ENCODE peak calls at places on chromosomes 2 and 18, in nine cellular contexts. One of them, this sample, is unnamed.

GRCh38 chr18:31973929-31974546 is 31.1 kb upstream of the TRAPPC8 start:
- DNase-seq in spleen: no peak
- DNase-seq in body of pancreas: no peak
- DNase-seq in sigmoid colon: no peak
- DNase-seq in heart left ventricle: no peak
- DNase-seq in esophagus squamous epithelium: no peak
- DNase-seq in HCT116: no peak
- DNase-seq in IMR-90: no peak
- DNase-seq in ovary: no peak
- DNase-seq in this sample: no peak

GRCh38 chr18:70284976-70285610 is 3.8 kb upstream of the SOCS6 start:
- DNase-seq in IMR-90: no peak
- DNase-seq in sigmoid colon: no peak
- DNase-seq in heart left ventricle: no peak
- DNase-seq in esophagus squamous epithelium: no peak
- DNase-seq in body of pancreas: no peak
- DNase-seq in ovary: no peak
- DNase-seq in spleen: no peak
- DNase-seq in HCT116: no peak
- DNase-seq in this sample: no peak

GRCh38 chr2:48607307-48608014 is 10.2 kb upstream of the GTF2A1L start:
- DNase-seq in HCT116: peak; percentile 68
- DNase-seq in sigmoid colon: no peak
- DNase-seq in spleen: no peak
- DNase-seq in esophagus squamous epithelium: no peak
- DNase-seq in body of pancreas: no peak
- DNase-seq in ovary: no peak
- DNase-seq in IMR-90: peak; percentile 22
- DNase-seq in heart left ventricle: no peak
- DNase-seq in this sample: no peak

GRCh38 chr2:108905906-108906305 is 83.1 kb downstream of the EDAR start:
- DNase-seq in esophagus squamous epithelium: no peak
- DNase-seq in sigmoid colon: no peak
- DNase-seq in body of pancreas: no peak
- DNase-seq in spleen: peak; percentile 43
- DNase-seq in heart left ventricle: no peak
- DNase-seq in HCT116: no peak
- DNase-seq in ovary: no peak
- DNase-seq in IMR-90: no peak
- DNase-seq in this sample: no peak

GRCh38 chr2:18600255-18600613 is 10.9 kb upstream of the NT5C1B start:
- DNase-seq in body of pancreas: no peak
- DNase-seq in HCT116: no peak
- DNase-seq in spleen: no peak
- DNase-seq in IMR-90: no peak
- DNase-seq in ovary: no peak
- DNase-seq in heart left ventricle: no peak
- DNase-seq in esophagus squamous epithelium: no peak
- DNase-seq in sigmoid colon: no peak
- DNase-seq in this sample: no peak

GRCh38 chr2:106119074-106119473 is 75.0 kb downstream of the UXS1 start:
- DNase-seq in body of pancreas: no peak
- DNase-seq in sigmoid colon: no peak
- DNase-seq in ovary: no peak
- DNase-seq in IMR-90: no peak
- DNase-seq in HCT116: no peak
- DNase-seq in esophagus squamous epithelium: no peak
- DNase-seq in spleen: no peak
- DNase-seq in heart left ventricle: no peak
- DNase-seq in this sample: no peak

GRCh38 chr2:163266772-163267171 is 428.2 kb upstream of the KCNH7 start:
- DNase-seq in ovary: no peak
- DNase-seq in body of pancreas: no peak
- DNase-seq in IMR-90: peak; percentile 81
- DNase-seq in heart left ventricle: no peak
- DNase-seq in esophagus squamous epithelium: no peak
- DNase-seq in spleen: no peak
- DNase-seq in HCT116: no peak
- DNase-seq in sigmoid colon: no peak
- DNase-seq in this sample: no peak

GRCh38 chr2:156435725-156436476 is at the start of gene GPD2:
- DNase-seq in IMR-90: peak; percentile 82
- DNase-seq in ovary: peak; percentile 92
- DNase-seq in sigmoid colon: peak; percentile 95
- DNase-seq in HCT116: peak; percentile 70
- DNase-seq in body of pancreas: peak; percentile 95
- DNase-seq in heart left ventricle: peak; percentile 96
- DNase-seq in spleen: peak; percentile 95
- DNase-seq in esophagus squamous epithelium: peak; percentile 21
- DNase-seq in this sample: peak; percentile 91

GRCh38 chr2:216017365-216017764 is 4.0 kb upstream of the MREG start:
- DNase-seq in ovary: no peak
- DNase-seq in HCT116: no peak
- DNase-seq in heart left ventricle: no peak
- DNase-seq in body of pancreas: no peak
- DNase-seq in spleen: no peak
- DNase-seq in sigmoid colon: no peak
- DNase-seq in IMR-90: peak; percentile 33
- DNase-seq in esophagus squamous epithelium: no peak
- DNase-seq in this sample: no peak

GRCh38 chr2:238872628-238873400 is 24.9 kb downstream of the TWIST2 start:
- DNase-seq in heart left ventricle: no peak
- DNase-seq in body of pancreas: no peak
- DNase-seq in spleen: peak; percentile 31
- DNase-seq in sigmoid colon: no peak
- DNase-seq in esophagus squamous epithelium: no peak
- DNase-seq in IMR-90: no peak
- DNase-seq in ovary: no peak
- DNase-seq in HCT116: no peak
- DNase-seq in this sample: peak; percentile 24

GRCh38 chr2:202669841-202670240 is 35.1 kb downstream of the FAM117B start:
- DNase-seq in IMR-90: no peak
- DNase-seq in esophagus squamous epithelium: no peak
- DNase-seq in spleen: no peak
- DNase-seq in heart left ventricle: no peak
- DNase-seq in HCT116: no peak
- DNase-seq in ovary: no peak
- DNase-seq in sigmoid colon: no peak
- DNase-seq in body of pancreas: no peak
- DNase-seq in this sample: no peak

GRCh38 chr2:233247744-233248143 is 3.7 kb upstream of the ATG16L1 start:
- DNase-seq in spleen: no peak
- DNase-seq in ovary: no peak
- DNase-seq in body of pancreas: no peak
- DNase-seq in sigmoid colon: no peak
- DNase-seq in IMR-90: peak; percentile 34
- DNase-seq in HCT116: peak; percentile 97
- DNase-seq in heart left ventricle: no peak
- DNase-seq in esophagus squamous epithelium: no peak
- DNase-seq in this sample: no peak

GRCh38 chr18:68611301-68611700 is 103.6 kb downstream of the TMX3 start:
- DNase-seq in ovary: no peak
- DNase-seq in IMR-90: no peak
- DNase-seq in body of pancreas: no peak
- DNase-seq in heart left ventricle: no peak
- DNase-seq in esophagus squamous epithelium: no peak
- DNase-seq in HCT116: no peak
- DNase-seq in sigmoid colon: no peak
- DNase-seq in spleen: no peak
- DNase-seq in this sample: no peak

GRCh38 chr2:118847447-118848172 is at the start of gene EN1:
- DNase-seq in body of pancreas: no peak
- DNase-seq in esophagus squamous epithelium: no peak
- DNase-seq in sigmoid colon: no peak
- DNase-seq in heart left ventricle: no peak
- DNase-seq in ovary: no peak
- DNase-seq in HCT116: no peak
- DNase-seq in IMR-90: peak; percentile 8
- DNase-seq in spleen: no peak
- DNase-seq in this sample: peak; percentile 2

GRCh38 chr2:136114392-136114791 is 3.6 kb downstream of the CXCR4 start:
- DNase-seq in spleen: no peak
- DNase-seq in IMR-90: no peak
- DNase-seq in esophagus squamous epithelium: no peak
- DNase-seq in body of pancreas: no peak
- DNase-seq in heart left ventricle: no peak
- DNase-seq in HCT116: no peak
- DNase-seq in ovary: no peak
- DNase-seq in sigmoid colon: no peak
- DNase-seq in this sample: no peak
- H3K27me3 ChIP-seq in spleen: peaks cover 11% of the 10 kb centered on the region
- H3K27me3 ChIP-seq in IMR-90: peaks cover 43% of the 10 kb centered on the region
- H3K27me3 ChIP-seq in esophagus squamous epithelium: peaks cover 5% of the 10 kb centered on the region
- H3K27me3 ChIP-seq in body of pancreas: no peaks in the 10 kb centered on the region
- H3K27me3 ChIP-seq in heart left ventricle: no peaks in the 10 kb centered on the region
- H3K27me3 ChIP-seq in HCT116: peaks cover 68% of the 10 kb centered on the region
- H3K27me3 ChIP-seq in ovary: no peaks in the 10 kb centered on the region
- H3K27me3 ChIP-seq in sigmoid colon: peaks cover 19% of the 10 kb centered on the region
- H3K27me3 ChIP-seq in this sample: no peaks in the 10 kb centered on the region

GRCh38 chr2:143193121-143193520 is 63.9 kb downstream of the ARHGAP15 start:
- DNase-seq in spleen: no peak
- DNase-seq in body of pancreas: peak; percentile 21
- DNase-seq in ovary: no peak
- DNase-seq in sigmoid colon: no peak
- DNase-seq in IMR-90: no peak
- DNase-seq in heart left ventricle: no peak
- DNase-seq in HCT116: no peak
- DNase-seq in esophagus squamous epithelium: no peak
- DNase-seq in this sample: no peak

DNA sequence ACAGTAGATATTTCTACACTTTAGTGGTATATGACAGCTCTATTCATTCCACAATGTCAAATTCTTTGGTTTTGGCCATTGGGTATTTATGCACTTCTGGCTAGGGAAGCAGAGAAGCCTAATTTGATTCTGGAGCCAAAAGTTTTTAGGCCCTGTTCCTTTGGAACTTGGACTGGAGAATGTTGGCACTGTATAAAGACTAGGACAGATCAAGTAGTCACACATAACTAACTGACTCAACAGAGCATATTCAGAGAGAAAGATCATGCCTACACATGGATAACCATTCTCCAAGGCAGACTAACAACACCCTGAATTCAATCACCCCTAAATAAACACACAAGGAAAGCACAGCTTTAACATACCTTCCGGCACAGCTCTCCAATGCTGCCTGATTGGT is 62.9 kb downstream of the ARHGAP15 start:
- DNase-seq in IMR-90: no peak
- DNase-seq in esophagus squamous epithelium: no peak
- DNase-seq in sigmoid colon: no peak
- DNase-seq in spleen: no peak
- DNase-seq in heart left ventricle: no peak
- DNase-seq in body of pancreas: no peak
- DNase-seq in HCT116: no peak
- DNase-seq in ovary: no peak
- DNase-seq in this sample: no peak
- TF ChIP-seq POLR2A in IMR-90: no peak
- TF ChIP-seq POLR2A in esophagus squamous epithelium: no peak
- TF ChIP-seq POLR2A in sigmoid colon: no peak
- TF ChIP-seq POLR2A in spleen: no peak
- TF ChIP-seq POLR2A in heart left ventricle: no peak
- TF ChIP-seq POLR2A in body of pancreas: no peak
- TF ChIP-seq POLR2A in HCT116: no peak
- TF ChIP-seq POLR2A in ovary: no peak
- TF ChIP-seq POLR2A in this sample: no peak

GRCh38 chr2:240462073-240462703 is 26.7 kb downstream of the GPC1 start:
- DNase-seq in esophagus squamous epithelium: no peak
- DNase-seq in ovary: peak; percentile 9
- DNase-seq in IMR-90: no peak
- DNase-seq in sigmoid colon: peak; percentile 48
- DNase-seq in HCT116: no peak
- DNase-seq in spleen: peak; percentile 74
- DNase-seq in body of pancreas: peak; percentile 5
- DNase-seq in heart left ventricle: peak; percentile 21
- DNase-seq in this sample: no peak
- H3K27me3 ChIP-seq in esophagus squamous epithelium: no peaks in the 10 kb centered on the region
- H3K27me3 ChIP-seq in ovary: no peaks in the 10 kb centered on the region
- H3K27me3 ChIP-seq in IMR-90: no peaks in the 10 kb centered on the region
- H3K27me3 ChIP-seq in sigmoid colon: no peaks in the 10 kb centered on the region
- H3K27me3 ChIP-seq in HCT116: no peaks in the 10 kb centered on the region
- H3K27me3 ChIP-seq in spleen: peaks cover 25% of the 10 kb centered on the region
- H3K27me3 ChIP-seq in body of pancreas: no peaks in the 10 kb centered on the region
- H3K27me3 ChIP-seq in heart left ventricle: no peaks in the 10 kb centered on the region
- H3K27me3 ChIP-seq in this sample: no peaks in the 10 kb centered on the region

GRCh38 chr18:58785870-58786269 is 78.8 kb upstream of the ZNF532 start:
- DNase-seq in sigmoid colon: no peak
- DNase-seq in esophagus squamous epithelium: no peak
- DNase-seq in IMR-90: no peak
- DNase-seq in body of pancreas: no peak
- DNase-seq in spleen: no peak
- DNase-seq in ovary: no peak
- DNase-seq in heart left ventricle: no peak
- DNase-seq in HCT116: no peak
- DNase-seq in this sample: no peak

GRCh38 chr18:58784601-58785137 is 80.0 kb upstream of the ZNF532 start:
- DNase-seq in esophagus squamous epithelium: no peak
- DNase-seq in heart left ventricle: no peak
- DNase-seq in HCT116: no peak
- DNase-seq in body of pancreas: no peak
- DNase-seq in ovary: no peak
- DNase-seq in spleen: no peak
- DNase-seq in sigmoid colon: no peak
- DNase-seq in IMR-90: no peak
- DNase-seq in this sample: no peak

GRCh38 chr18:58788470-58788869 is 76.2 kb upstream of the ZNF532 start:
- DNase-seq in HCT116: no peak
- DNase-seq in body of pancreas: no peak
- DNase-seq in IMR-90: no peak
- DNase-seq in spleen: no peak
- DNase-seq in heart left ventricle: no peak
- DNase-seq in esophagus squamous epithelium: no peak
- DNase-seq in ovary: no peak
- DNase-seq in sigmoid colon: no peak
- DNase-seq in this sample: no peak

GRCh38 chr18:58787750-58788149 is 76.9 kb upstream of the ZNF532 start:
- DNase-seq in IMR-90: no peak
- DNase-seq in ovary: no peak
- DNase-seq in sigmoid colon: no peak
- DNase-seq in heart left ventricle: peak; percentile 41
- DNase-seq in esophagus squamous epithelium: no peak
- DNase-seq in HCT116: no peak
- DNase-seq in spleen: no peak
- DNase-seq in body of pancreas: no peak
- DNase-seq in this sample: no peak

DNA sequence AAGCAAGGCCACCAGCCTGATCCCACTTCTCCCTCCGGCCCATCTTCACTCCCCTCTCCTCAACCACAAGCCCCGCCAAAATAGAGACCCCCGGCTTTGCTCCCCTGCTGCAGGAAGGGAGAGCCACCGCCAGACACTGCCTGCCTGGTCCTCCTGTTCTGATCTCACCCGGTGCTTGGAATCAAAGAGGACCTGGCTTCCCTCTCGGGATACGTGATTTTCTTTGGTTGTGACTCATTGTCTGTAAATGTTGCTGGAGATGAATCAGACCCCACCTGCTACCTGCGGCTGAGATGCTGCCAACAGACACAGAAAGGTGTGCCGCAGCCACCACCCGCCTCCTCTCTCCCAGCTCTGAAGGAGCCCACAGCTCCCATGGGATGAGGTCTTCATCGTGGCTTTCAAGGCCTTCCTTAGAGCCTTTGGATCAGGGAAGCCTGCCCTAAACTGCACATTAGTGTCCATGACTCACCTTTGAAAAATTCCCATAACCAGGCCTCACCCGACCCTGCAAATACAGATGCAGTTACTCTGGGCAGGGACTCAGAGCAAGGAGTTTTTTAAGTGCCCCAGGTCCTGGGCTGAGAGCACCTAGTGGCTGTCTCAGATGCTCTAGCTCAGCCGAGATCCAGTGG is 79.4 kb upstream of the ZNF532 start:
- DNase-seq in IMR-90: peak; percentile 88
- DNase-seq in body of pancreas: peak; percentile 21
- DNase-seq in ovary: peak; percentile 33
- DNase-seq in sigmoid colon: no peak
- DNase-seq in HCT116: peak; percentile 88
- DNase-seq in spleen: no peak
- DNase-seq in heart left ventricle: no peak
- DNase-seq in esophagus squamous epithelium: no peak
- DNase-seq in this sample: no peak
- TF ChIP-seq POLR2A in IMR-90: no peak
- TF ChIP-seq POLR2A in body of pancreas: peak; percentile 2
- TF ChIP-seq POLR2A in ovary: no peak
- TF ChIP-seq POLR2A in sigmoid colon: no peak
- TF ChIP-seq POLR2A in HCT116: no peak
- TF ChIP-seq POLR2A in spleen: no peak
- TF ChIP-seq POLR2A in heart left ventricle: no peak
- TF ChIP-seq POLR2A in esophagus squamous epithelium: no peak
- TF ChIP-seq POLR2A in this sample: no peak